ENCODE peak calls at places on chromosome 20, in eight cellular contexts. H is progenitor cell of endocrine pancreas, W is EH, Q is GDM1, D is cardiac fibroblast, N is lung microvascular endothelial cell, P is heart left ventricle, F is NCI-H1417. J is an unnamed sample.

GRCh38 chr20:39825524-39825923 is 863.4 kb downstream of the DHX35 start:
- DNase-seq in Q (no peak), N (peak), H (no peak), P (no peak), W (no peak), D (no peak), F (no peak), J (no peak)

GRCh38 chr20:21396045-21396893 is 1.1 kb downstream of the NKX2-4 start:
- DNase-seq in H (no peak), F (no peak), N (no peak), Q (no peak), W (no peak), P (no peak), D (no peak), J (no peak)

GRCh38 chr20:32752021-32752457 is 8.8 kb upstream of the COMMD7 start:
- DNase-seq in F (no peak), D (no peak), H (no peak), N (no peak), P (no peak), W (no peak), Q (no peak), J (no peak)

GRCh38 chr20:419556-420168 is 11.6 kb downstream of the RBCK1 start:
- DNase-seq in Q (no peak), N (no peak), W (no peak), H (no peak), P (no peak), D (no peak), F (peak), J (no peak)

GRCh38 chr20:50292324-50293243 is 102.0 kb downstream of the CEBPB start:
- DNase-seq in H (no peak), Q (no peak), W (peak), F (no peak), D (peak), N (peak), P (peak), J (no peak)

GRCh38 chr20:1440024-1440423 is 26.6 kb downstream of the NSFL1C start:
- DNase-seq in W (peak), D (peak), P (no peak), Q (no peak), N (peak), H (no peak), F (no peak), J (peak)

GRCh38 chr20:33704197-33704924 is 15.7 kb downstream of the PXMP4 start:
- DNase-seq in F (no peak), P (no peak), W (no peak), N (no peak), Q (no peak), D (no peak), H (no peak), J (no peak)

GRCh38 chr20:37880726-37881591 is 22.0 kb upstream of the VSTM2L start:
- DNase-seq in H (no peak), N (peak), D (peak), W (no peak), F (peak), Q (no peak), P (peak), J (no peak)

GRCh38 chr20:48921883-48922867 is 664 bp downstream of the ARFGEF2 start:
- DNase-seq in Q (no peak), D (peak), P (peak), H (peak), F (no peak), N (no peak), W (peak), J (no peak)

GRCh38 chr20:1134836-1135235 is 16.4 kb downstream of the PSMF1 start:
- DNase-seq in H (no peak), W (no peak), F (no peak), Q (no peak), D (no peak), P (no peak), N (no peak), J (no peak)

GRCh38 chr20:34516874-34517542 is 786 bp downstream of the DYNLRB1 start:
- DNase-seq in P (no peak), N (peak), H (no peak), W (no peak), D (peak), F (no peak), Q (no peak), J (no peak)

GRCh38 chr20:62627901-62628612 is 14.2 kb upstream of the SLCO4A1 start:
- DNase-seq in F (no peak), H (no peak), Q (no peak), P (no peak), W (peak), N (no peak), D (no peak), J (no peak)

GRCh38 chr20:21981607-21982344 is 276.3 kb downstream of the PAX1 start:
- DNase-seq in Q (no peak), P (peak), N (no peak), W (no peak), D (peak), H (no peak), F (no peak), J (no peak)

GRCh38 chr20:8215516-8215915 is 83.5 kb downstream of the PLCB1 start:
- DNase-seq in F (no peak), D (peak), W (peak), P (no peak), N (peak), H (no peak), Q (no peak), J (no peak)

GRCh38 chr20:55584964-55585363 is 420.4 kb downstream of the CBLN4 start:
- DNase-seq in P (no peak), H (no peak), D (no peak), W (no peak), N (no peak), F (no peak), Q (no peak), J (no peak)

GRCh38 chr20:14633507-14633906 is 296.1 kb upstream of the FLRT3 start:
- DNase-seq in F (no peak), H (no peak), N (no peak), D (peak), W (peak), Q (no peak), P (no peak), J (no peak)

GRCh38 chr20:54668271-54669053 is 193.1 kb downstream of the DOK5 start:
- DNase-seq in P (no peak), D (peak), N (peak), Q (no peak), F (peak), W (peak), H (peak), J (peak)

GRCh38 chr20:17614176-17614811 is 44.4 kb downstream of the DSTN start:
- DNase-seq in F (peak), D (peak), W (peak), Q (no peak), P (peak), H (no peak), N (no peak), J (no peak)

GRCh38 chr20:408843-409696 is 971 bp downstream of the RBCK1 start:
- DNase-seq in Q (no peak), P (no peak), H (no peak), W (peak), F (no peak), D (no peak), N (no peak), J (no peak)

GRCh38 chr20:53070714-53071392 is 98.7 kb downstream of the TSHZ2 start:
- DNase-seq in W (no peak), D (no peak), H (no peak), F (no peak), P (no peak), N (peak), Q (no peak), J (no peak)

GRCh38 chr20:10129749-10130148 is 88.9 kb upstream of the SNAP25 start:
- DNase-seq in D (no peak), Q (no peak), N (no peak), F (no peak), W (no peak), P (no peak), H (no peak), J (no peak)

GRCh38 chr20:61896058-61896961 is 169.4 kb downstream of the TAF4 start:
- DNase-seq in N (peak), H (peak), P (no peak), W (peak), Q (no peak), D (peak), F (peak), J (peak)

J was measured in H1.